ENCODE peak calls at places on chromosomes 7 and 10, in six cellular contexts. N, L, M, P, I and R are unnamed samples.

GRCh38 chr10:43304687-43305333 is 37.9 kb upstream of the RASGEF1A start:
- DNase-seq in N (no peak), P (peak), M (peak), L (no peak), I (peak), R (no peak)

GRCh38 chr7:142329062-142329788 is 71.4 kb upstream of the PRSS58 start:
- DNase-seq in N (no peak), I (no peak), P (no peak), M (no peak), L (no peak), R (no peak)

GRCh38 chr10:485776-486572 is 203.5 kb downstream of the DIP2C start:
- DNase-seq in M (no peak), N (no peak), L (no peak), P (no peak), I (no peak), R (no peak)

GRCh38 chr10:121595806-121596667 is 2.2 kb downstream of the FGFR2 start:
- DNase-seq in N (no peak), P (peak), I (no peak), L (no peak), M (no peak), R (no peak)

GRCh38 chr7:132246591-132246990 is 329.7 kb downstream of the PLXNA4 start:
- DNase-seq in P (no peak), M (no peak), I (no peak), L (no peak), N (no peak), R (no peak)

GRCh38 chr7:17031903-17032551 is 150.2 kb upstream of the AGR3 start:
- DNase-seq in N (no peak), L (no peak), M (no peak), P (no peak), I (no peak), R (peak)

GRCh38 chr10:11528286-11528685 is 83.2 kb downstream of the USP6NL start:
- DNase-seq in L (no peak), I (no peak), M (no peak), N (no peak), P (no peak), R (no peak)

GRCh38 chr7:94380264-94380663 is 14.4 kb upstream of the COL1A2 start:
- DNase-seq in M (no peak), P (no peak), L (no peak), N (no peak), I (no peak), R (no peak)

GRCh38 chr7:136247211-136247610 is 270.1 kb upstream of the MTPN start:
- DNase-seq in I (no peak), P (no peak), L (no peak), M (no peak), N (no peak), R (no peak)

GRCh38 chr7:143252002-143252401 is 11.2 kb upstream of the GSTK1 start:
- DNase-seq in P (no peak), I (no peak), N (no peak), L (no peak), M (no peak), R (no peak)

GRCh38 chr7:150875791-150876190 is 23.5 kb downstream of the AOC1 start:
- DNase-seq in P (no peak), M (no peak), L (no peak), N (no peak), I (no peak), R (peak)

GRCh38 chr7:7911756-7912155 is 56.8 kb upstream of the GLCCI1 start:
- DNase-seq in I (no peak), L (no peak), M (no peak), P (no peak), N (no peak), R (no peak)

GRCh38 chr7:79176859-79177477 is 276.5 kb downstream of the MAGI2 start:
- DNase-seq in L (peak), P (peak), I (no peak), N (peak), M (no peak), R (peak)

GRCh38 chr7:139731802-139732470 is 45.9 kb downstream of the HIPK2 start:
- DNase-seq in P (peak), L (peak), I (no peak), N (no peak), M (no peak), R (no peak)

GRCh38 chr7:92421676-92422435 is 25.4 kb upstream of the GATAD1 start:
- DNase-seq in N (peak), P (no peak), M (no peak), L (no peak), I (no peak), R (peak)

GRCh38 chr7:154587812-154588211 is 415.1 kb downstream of the PAXIP1 start:
- DNase-seq in N (no peak), I (no peak), P (no peak), L (no peak), M (no peak), R (no peak)

GRCh38 chr10:70974920-70975319 is 86.6 kb upstream of the PCBD1 start:
- DNase-seq in M (no peak), L (no peak), P (no peak), N (no peak), I (no peak), R (no peak)

GRCh38 chr7:26365077-26365896 is 73.6 kb downstream of the SNX10 start:
- DNase-seq in N (peak), M (peak), I (peak), L (peak), P (peak), R (peak)

DNA sequence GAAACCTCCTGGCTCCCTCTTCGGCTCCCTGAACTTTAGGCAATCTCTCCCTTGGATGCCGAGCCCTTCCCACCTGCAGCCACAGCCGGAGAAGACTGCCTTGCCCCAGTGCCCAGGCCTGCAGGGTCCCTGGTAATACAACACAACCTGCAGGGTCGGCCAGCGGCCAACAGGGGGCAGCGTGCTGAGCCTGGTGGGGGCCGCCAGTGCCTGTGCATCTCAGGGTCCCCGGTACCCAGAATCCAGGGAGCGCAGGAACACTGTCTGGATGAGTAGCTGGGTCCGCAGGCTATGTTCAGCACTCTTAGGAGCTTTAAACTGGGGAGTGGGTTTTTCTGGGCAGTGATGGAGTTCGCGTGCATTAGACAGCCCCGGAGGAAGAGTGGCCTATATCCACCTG is 17.5 kb upstream of the C10orf71 start:
- DNase-seq in I (no peak), N (no peak), L (no peak), P (no peak), M (no peak), R (no peak)
- TF ChIP-seq CTCF in I (no peak), N (peak), L (no peak), P (no peak), M (no peak), R (peak)

DNA sequence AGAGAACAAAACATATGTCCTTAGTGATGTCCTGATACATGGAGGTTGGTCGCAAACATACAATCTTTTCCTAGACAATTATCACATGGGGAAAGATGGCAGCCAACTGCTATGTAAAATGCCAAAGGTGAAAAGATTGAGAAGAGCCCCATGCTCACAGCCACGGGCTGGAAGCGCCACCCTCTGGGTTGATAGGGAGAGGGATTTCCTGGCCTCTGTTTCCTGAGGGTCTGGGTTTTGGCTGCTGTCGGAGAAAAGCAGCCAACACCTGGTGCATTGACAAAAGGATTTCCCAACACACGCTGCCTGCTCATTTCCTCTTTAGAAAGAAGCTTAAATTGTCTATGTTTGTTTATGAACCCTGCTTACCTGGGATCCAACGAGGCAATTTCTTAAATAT is 43.8 kb downstream of the ITIH5 start:
- DNase-seq in M (no peak), I (peak), L (no peak), P (no peak), N (peak), R (no peak)
- TF ChIP-seq CTCF in M (peak), I (no peak), L (no peak), P (no peak), N (peak), R (peak)

GRCh38 chr7:22649686-22650085 is 77.3 kb upstream of the IL6 start:
- DNase-seq in I (no peak), N (no peak), M (no peak), L (no peak), P (no peak), R (no peak)
- TF ChIP-seq CTCF in I (no peak), N (no peak), M (no peak), L (no peak), P (no peak), R (no peak)

GRCh38 chr7:22074961-22075360 is 129.3 kb upstream of the CDCA7L start:
- DNase-seq in N (no peak), M (no peak), I (no peak), P (no peak), L (no peak), R (no peak)
- TF ChIP-seq CTCF in N (no peak), M (no peak), I (no peak), P (no peak), L (no peak), R (no peak)

GRCh38 chr10:118543714-118544400 is 51.6 kb downstream of the PRLHR start:
- DNase-seq in M (peak), N (peak), P (peak), L (peak), I (peak), R (no peak)
- TF ChIP-seq CTCF in M (peak), N (peak), P (peak), L (peak), I (peak), R (peak)